ENCODE peak calls at places on chromosome 13, in seven cellular contexts. R is SK-N-SH, C is HCT116, S is HepG2, M is GM12878, Y is K562, K is H1. X is an unnamed sample.

GRCh38 chr13:67101730-67102467 is 128.2 kb downstream of the PCDH9 start:
- DNase-seq in R (no peak), C (no peak), S (no peak), M (no peak), Y (no peak), K (no peak), X (no peak)

GRCh38 chr13:98485561-98485960 is 91.3 kb downstream of the STK24 start:
- DNase-seq in R (no peak), C (no peak), S (no peak), M (no peak), Y (no peak), K (no peak), X (no peak)

GRCh38 chr13:76798037-76798436 is 88.2 kb downstream of the KCTD12 start:
- DNase-seq in R (no peak), C (no peak), S (no peak), M (no peak), Y (no peak), K (no peak), X (no peak)

GRCh38 chr13:99967884-99968520 is 3.6 kb downstream of the ZIC5 start:
- DNase-seq in R (peak), C (no peak), S (no peak), M (no peak), Y (peak), K (no peak), X (no peak)

GRCh38 chr13:51577690-51578089 is 6.6 kb upstream of the WDFY2 start:
- DNase-seq in R (no peak), C (no peak), S (no peak), M (no peak), Y (no peak), K (no peak), X (no peak)

GRCh38 chr13:28440774-28441532 is 54.0 kb downstream of the FLT1 start:
- DNase-seq in R (no peak), C (no peak), S (no peak), M (no peak), Y (no peak), K (no peak), X (no peak)

GRCh38 chr13:30910676-30911075 is 4.6 kb downstream of the MEDAG start:
- DNase-seq in R (no peak), C (no peak), S (no peak), M (no peak), Y (no peak), K (no peak), X (no peak)

GRCh38 chr13:58085819-58086218 is 454.3 kb downstream of the PCDH17 start:
- DNase-seq in R (no peak), C (no peak), S (no peak), M (no peak), Y (no peak), K (no peak), X (no peak)

GRCh38 chr13:73608731-73609485 is 525.3 kb downstream of the KLF12 start:
- DNase-seq in R (no peak), C (no peak), S (no peak), M (no peak), Y (no peak), K (no peak), X (no peak)

GRCh38 chr13:42378383-42378780 is 106.4 kb downstream of the AKAP11 start:
- DNase-seq in R (no peak), C (no peak), S (no peak), M (peak), Y (no peak), K (no peak), X (no peak)

GRCh38 chr13:98327326-98328314 is 150.6 kb upstream of the RNF113B start:
- DNase-seq in R (no peak), C (no peak), S (peak), M (no peak), Y (no peak), K (no peak), X (peak)

GRCh38 chr13:19978830-19979437 is 20.4 kb downstream of the ZMYM2 start:
- DNase-seq in R (no peak), C (no peak), S (no peak), M (no peak), Y (no peak), K (no peak), X (no peak)

GRCh38 chr13:72953391-72953960 is 105.3 kb upstream of the KLF5 start:
- DNase-seq in R (no peak), C (no peak), S (no peak), M (no peak), Y (no peak), K (no peak), X (peak)

GRCh38 chr13:24168980-24169379 is 8.5 kb downstream of the SPATA13 start:
- DNase-seq in R (no peak), C (no peak), S (no peak), M (no peak), Y (no peak), K (no peak), X (no peak)

GRCh38 chr13:101893021-101893420 is 440.5 kb downstream of the ITGBL1 start:
- DNase-seq in R (no peak), C (no peak), S (no peak), M (no peak), Y (no peak), K (no peak), X (no peak)

GRCh38 chr13:52830946-52831345 is 17.5 kb downstream of the PCDH8 start:
- DNase-seq in R (no peak), C (no peak), S (no peak), M (no peak), Y (no peak), K (no peak), X (no peak)

GRCh38 chr13:52833261-52833660 is 15.2 kb downstream of the PCDH8 start:
- DNase-seq in R (no peak), C (no peak), S (no peak), M (no peak), Y (no peak), K (no peak), X (no peak)

GRCh38 chr13:52832268-52832667 is 16.2 kb downstream of the PCDH8 start:
- DNase-seq in R (no peak), C (no peak), S (no peak), M (no peak), Y (no peak), K (no peak), X (no peak)

GRCh38 chr13:52827839-52828238 is 20.6 kb downstream of the PCDH8 start:
- DNase-seq in R (peak), C (no peak), S (no peak), M (no peak), Y (no peak), K (no peak), X (no peak)
- TF ChIP-seq JUND in R (no peak), C (no peak), S (no peak), M (no peak), Y (no peak), K (no peak), X (no peak)

DNA sequence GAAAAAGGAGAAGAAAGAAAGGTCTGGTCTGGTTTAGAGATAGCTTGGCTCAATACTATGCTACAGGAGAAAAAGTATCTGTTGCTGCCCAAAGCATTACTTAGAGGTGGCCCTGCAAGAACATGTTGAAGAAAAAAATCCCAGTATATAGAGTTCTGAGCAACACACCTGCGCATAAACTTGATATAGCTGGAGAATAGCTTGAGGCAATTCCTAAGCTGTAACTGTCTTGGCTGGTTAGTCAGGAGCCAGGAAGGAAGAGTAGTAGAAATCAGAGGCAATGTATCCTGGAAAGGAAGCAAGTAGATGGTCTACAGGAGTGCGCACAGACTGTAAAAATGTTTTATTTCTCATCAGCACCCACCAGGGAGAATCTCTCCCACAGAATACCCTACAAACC is 209.7 kb downstream of the SLITRK1 start:
- DNase-seq in R (no peak), C (no peak), S (no peak), M (no peak), Y (no peak), K (no peak), X (no peak)
- TF ChIP-seq JUND in R (no peak), C (no peak), S (no peak), M (no peak), Y (no peak), K (no peak), X (no peak)

GRCh38 chr13:111031531-111031961 is 83.6 kb upstream of the ARHGEF7 start:
- DNase-seq in R (no peak), C (no peak), S (no peak), M (no peak), Y (no peak), K (peak), X (no peak)
- TF ChIP-seq JUND in R (no peak), C (peak), S (no peak), M (no peak), Y (no peak), K (no peak), X (no peak)

GRCh38 chr13:113839536-113840204 is 24.2 kb downstream of the GAS6 start:
- DNase-seq in R (no peak), C (no peak), S (no peak), M (no peak), Y (no peak), K (no peak), X (no peak)
- TF ChIP-seq JUND in R (no peak), C (no peak), S (no peak), M (no peak), Y (no peak), K (no peak), X (no peak)

GRCh38 chr13:52736891-52737290 is 2.7 kb downstream of the CNMD start:
- DNase-seq in R (no peak), C (no peak), S (no peak), M (no peak), Y (no peak), K (no peak), X (no peak)
- TF ChIP-seq JUND in R (no peak), C (no peak), S (no peak), M (no peak), Y (no peak), K (no peak), X (no peak)

GRCh38 chr13:95254341-95254740 is 46.9 kb downstream of the ABCC4 start:
- DNase-seq in R (no peak), C (peak), S (no peak), M (no peak), Y (no peak), K (no peak), X (no peak)
- TF ChIP-seq JUND in R (no peak), C (peak), S (no peak), M (no peak), Y (peak), K (no peak), X (no peak)

GRCh38 chr13:47250141-47250540 is 353.3 kb upstream of the HTR2A start:
- DNase-seq in R (no peak), C (no peak), S (no peak), M (no peak), Y (no peak), K (no peak), X (no peak)
- TF ChIP-seq JUND in R (peak), C (no peak), S (no peak), M (no peak), Y (no peak), K (no peak), X (no peak)

DNA sequence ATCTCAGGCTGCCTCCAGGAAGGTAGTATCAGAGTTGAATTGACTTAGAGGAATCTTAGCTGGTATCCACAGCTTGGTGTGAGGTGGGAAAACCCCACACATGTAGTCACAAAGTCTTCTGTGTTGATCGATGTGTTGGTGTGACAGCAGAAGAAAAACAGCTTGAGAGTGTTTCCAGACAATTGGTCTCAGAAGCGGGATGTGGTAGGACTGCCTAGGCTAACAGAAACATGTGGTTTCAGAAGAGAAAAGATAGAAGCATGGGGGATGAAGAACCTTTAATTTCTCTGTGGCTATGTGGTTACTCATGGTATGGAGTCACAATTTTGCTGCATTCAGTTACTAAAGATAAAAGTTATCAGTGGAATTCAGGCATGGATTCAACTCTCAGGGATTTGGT is 134.7 kb upstream of the SLITRK5 start:
- DNase-seq in R (no peak), C (no peak), S (no peak), M (no peak), Y (no peak), K (no peak), X (no peak)
- TF ChIP-seq JUND in R (no peak), C (no peak), S (no peak), M (no peak), Y (no peak), K (no peak), X (no peak)

GRCh38 chr13:96089749-96090239 is at the start of gene HS6ST3:
- DNase-seq in R (peak), C (peak), S (no peak), M (no peak), Y (peak), K (no peak), X (peak)
- TF ChIP-seq JUND in R (no peak), C (no peak), S (no peak), M (no peak), Y (no peak), K (no peak), X (no peak)

GRCh38 chr13:59303433-59303832 is 860.3 kb downstream of the DIAPH3 start:
- DNase-seq in R (no peak), C (no peak), S (no peak), M (no peak), Y (no peak), K (no peak), X (no peak)

GRCh38 chr13:59305896-59306295 is 857.8 kb downstream of the DIAPH3 start:
- DNase-seq in R (no peak), C (no peak), S (no peak), M (no peak), Y (no peak), K (no peak), X (no peak)

GRCh38 chr13:59301166-59301551 is 862.6 kb downstream of the DIAPH3 start:
- DNase-seq in R (no peak), C (no peak), S (no peak), M (no peak), Y (no peak), K (no peak), X (no peak)

GRCh38 chr13:59300347-59301165 is 863.2 kb downstream of the DIAPH3 start:
- DNase-seq in R (no peak), C (no peak), S (no peak), M (no peak), Y (peak), K (no peak), X (no peak)

GRCh38 chr13:59304596-59304995 is 859.1 kb downstream of the DIAPH3 start:
- DNase-seq in R (no peak), C (no peak), S (no peak), M (no peak), Y (no peak), K (no peak), X (no peak)
- TF ChIP-seq JUND in R (no peak), C (no peak), S (no peak), M (no peak), Y (no peak), K (no peak), X (no peak)

X was measured in T47D.